ENCODE peak calls at places on chromosome 1, in eight cellular contexts. One of them, this sample, is unnamed.

GRCh38 chr1:169985757-169986156 is 88.7 kb downstream of the KIFAP3 start:
- DNase-seq in HCT116: no peak
- DNase-seq in upper lobe of left lung: no peak
- DNase-seq in transverse colon: no peak
- DNase-seq in HepG2: no peak
- DNase-seq in GM12891: no peak
- DNase-seq in GM23338: no peak
- DNase-seq in spleen: no peak
- DNase-seq in this sample: no peak

GRCh38 chr1:200962631-200963030 is 60.9 kb downstream of the KIF21B start:
- DNase-seq in spleen: peak; percentile 33
- DNase-seq in HCT116: no peak
- DNase-seq in transverse colon: no peak
- DNase-seq in GM12891: no peak
- DNase-seq in HepG2: no peak
- DNase-seq in GM23338: no peak
- DNase-seq in upper lobe of left lung: no peak
- DNase-seq in this sample: peak; percentile 15

GRCh38 chr1:102941364-102941947 is 166.9 kb downstream of the COL11A1 start:
- DNase-seq in GM12891: no peak
- DNase-seq in GM23338: peak; percentile 22
- DNase-seq in HCT116: no peak
- DNase-seq in upper lobe of left lung: no peak
- DNase-seq in HepG2: no peak
- DNase-seq in spleen: no peak
- DNase-seq in transverse colon: no peak
- DNase-seq in this sample: no peak

GRCh38 chr1:27992271-27992670 is 32.5 kb downstream of the XKR8 start:
- DNase-seq in spleen: peak; percentile 87
- DNase-seq in transverse colon: no peak
- DNase-seq in HCT116: no peak
- DNase-seq in GM12891: no peak
- DNase-seq in GM23338: no peak
- DNase-seq in upper lobe of left lung: peak; percentile 56
- DNase-seq in HepG2: no peak
- DNase-seq in this sample: no peak

GRCh38 chr1:180773210-180773865 is 139.4 kb upstream of the KIAA1614 start:
- DNase-seq in GM12891: no peak
- DNase-seq in GM23338: no peak
- DNase-seq in transverse colon: no peak
- DNase-seq in spleen: no peak
- DNase-seq in HCT116: no peak
- DNase-seq in HepG2: no peak
- DNase-seq in upper lobe of left lung: no peak
- DNase-seq in this sample: no peak

GRCh38 chr1:159987186-159987585 is 33.1 kb upstream of the SLAMF9 start:
- DNase-seq in GM12891: no peak
- DNase-seq in GM23338: no peak
- DNase-seq in upper lobe of left lung: no peak
- DNase-seq in transverse colon: no peak
- DNase-seq in spleen: no peak
- DNase-seq in HCT116: no peak
- DNase-seq in HepG2: no peak
- DNase-seq in this sample: no peak

GRCh38 chr1:39688706-39689105 is 2.5 kb downstream of the HPCAL4 start:
- DNase-seq in GM23338: no peak
- DNase-seq in GM12891: no peak
- DNase-seq in HCT116: no peak
- DNase-seq in spleen: no peak
- DNase-seq in upper lobe of left lung: no peak
- DNase-seq in HepG2: no peak
- DNase-seq in transverse colon: no peak
- DNase-seq in this sample: no peak

GRCh38 chr1:76891931-76892330 is 24.7 kb downstream of the ST6GALNAC5 start:
- DNase-seq in upper lobe of left lung: no peak
- DNase-seq in GM23338: no peak
- DNase-seq in GM12891: no peak
- DNase-seq in transverse colon: no peak
- DNase-seq in HepG2: no peak
- DNase-seq in HCT116: no peak
- DNase-seq in spleen: no peak
- DNase-seq in this sample: no peak

GRCh38 chr1:20921285-20921684 is 134.2 kb upstream of the HP1BP3 start:
- DNase-seq in GM23338: no peak
- DNase-seq in spleen: no peak
- DNase-seq in GM12891: no peak
- DNase-seq in transverse colon: no peak
- DNase-seq in HCT116: no peak
- DNase-seq in upper lobe of left lung: no peak
- DNase-seq in HepG2: no peak
- DNase-seq in this sample: no peak

GRCh38 chr1:24987875-24988559 is 57.9 kb upstream of the RUNX3 start:
- DNase-seq in spleen: peak; percentile 55
- DNase-seq in upper lobe of left lung: no peak
- DNase-seq in HCT116: no peak
- DNase-seq in HepG2: no peak
- DNase-seq in GM23338: no peak
- DNase-seq in GM12891: no peak
- DNase-seq in transverse colon: no peak
- DNase-seq in this sample: no peak

GRCh38 chr1:40945491-40945973 is 34.0 kb upstream of the CTPS1 start:
- DNase-seq in HepG2: no peak
- DNase-seq in GM12891: no peak
- DNase-seq in upper lobe of left lung: no peak
- DNase-seq in transverse colon: no peak
- DNase-seq in spleen: no peak
- DNase-seq in HCT116: no peak
- DNase-seq in GM23338: no peak
- DNase-seq in this sample: no peak

GRCh38 chr1:40939320-40940059 is 40.0 kb upstream of the CTPS1 start:
- DNase-seq in spleen: peak; percentile 44
- DNase-seq in HepG2: peak; percentile 95
- DNase-seq in HCT116: no peak
- DNase-seq in transverse colon: peak; percentile 17
- DNase-seq in GM23338: no peak
- DNase-seq in upper lobe of left lung: peak; percentile 33
- DNase-seq in GM12891: no peak
- DNase-seq in this sample: no peak

GRCh38 chr1:40948741-40949528 is 30.6 kb upstream of the CTPS1 start:
- DNase-seq in GM12891: peak; percentile 26
- DNase-seq in HCT116: peak; percentile 70
- DNase-seq in upper lobe of left lung: peak; percentile 56
- DNase-seq in GM23338: peak; percentile 90
- DNase-seq in spleen: no peak
- DNase-seq in transverse colon: peak; percentile 58
- DNase-seq in HepG2: peak; percentile 77
- DNase-seq in this sample: no peak

GRCh38 chr1:40944841-40945430 is 34.6 kb upstream of the CTPS1 start:
- DNase-seq in transverse colon: no peak
- DNase-seq in GM23338: no peak
- DNase-seq in spleen: no peak
- DNase-seq in HCT116: no peak
- DNase-seq in HepG2: peak; percentile 64
- DNase-seq in upper lobe of left lung: no peak
- DNase-seq in GM12891: no peak
- DNase-seq in this sample: no peak

DNA sequence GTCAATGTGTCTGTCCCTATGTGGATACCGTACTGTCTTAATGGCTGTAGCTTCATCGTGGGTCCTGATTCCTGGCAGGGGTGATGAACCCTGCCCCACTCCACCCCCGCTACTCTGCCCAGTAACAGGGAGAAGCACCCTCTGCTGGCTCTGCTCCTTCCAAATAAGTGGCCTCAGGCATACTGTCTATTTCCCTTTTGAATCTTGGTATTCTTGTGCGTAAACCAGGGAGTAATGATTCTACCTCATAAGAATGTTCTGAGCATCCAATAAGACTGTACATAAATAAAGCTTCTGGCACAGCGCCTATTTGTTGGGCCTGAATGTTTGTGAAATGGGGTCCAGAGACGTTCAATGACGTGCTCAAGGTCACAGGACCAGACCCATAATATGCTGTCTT is 35.2 kb upstream of the CTPS1 start:
- DNase-seq in GM12891: no peak
- DNase-seq in HCT116: no peak
- DNase-seq in upper lobe of left lung: no peak
- DNase-seq in spleen: no peak
- DNase-seq in GM23338: peak; percentile 28
- DNase-seq in HepG2: peak; percentile 63
- DNase-seq in transverse colon: peak; percentile 19
- DNase-seq in this sample: no peak
- TF ChIP-seq POLR2AphosphoS5 in GM12891: no peak
- TF ChIP-seq POLR2AphosphoS5 in HCT116: no peak
- TF ChIP-seq POLR2AphosphoS5 in upper lobe of left lung: no peak
- TF ChIP-seq POLR2AphosphoS5 in spleen: no peak
- TF ChIP-seq POLR2AphosphoS5 in GM23338: no peak
- TF ChIP-seq POLR2AphosphoS5 in HepG2: no peak
- TF ChIP-seq POLR2AphosphoS5 in transverse colon: peak; percentile 27
- TF ChIP-seq POLR2AphosphoS5 in this sample: no peak

GRCh38 chr1:94142022-94142421 is 21.1 kb upstream of the ABCA4 start:
- DNase-seq in spleen: no peak
- DNase-seq in GM23338: no peak
- DNase-seq in upper lobe of left lung: no peak
- DNase-seq in GM12891: no peak
- DNase-seq in HCT116: no peak
- DNase-seq in transverse colon: no peak
- DNase-seq in HepG2: no peak
- DNase-seq in this sample: no peak
- TF ChIP-seq POLR2AphosphoS5 in spleen: no peak
- TF ChIP-seq POLR2AphosphoS5 in GM23338: no peak
- TF ChIP-seq POLR2AphosphoS5 in upper lobe of left lung: no peak
- TF ChIP-seq POLR2AphosphoS5 in GM12891: no peak
- TF ChIP-seq POLR2AphosphoS5 in HCT116: no peak
- TF ChIP-seq POLR2AphosphoS5 in transverse colon: no peak
- TF ChIP-seq POLR2AphosphoS5 in HepG2: no peak
- TF ChIP-seq POLR2AphosphoS5 in this sample: no peak

GRCh38 chr1:42173155-42173933 is 8.8 kb upstream of the GUCA2A start:
- DNase-seq in spleen: peak; percentile 92
- DNase-seq in HepG2: peak; percentile 18
- DNase-seq in upper lobe of left lung: peak; percentile 75
- DNase-seq in GM23338: peak; percentile 86
- DNase-seq in HCT116: no peak
- DNase-seq in GM12891: peak; percentile 60
- DNase-seq in transverse colon: peak; percentile 74
- DNase-seq in this sample: no peak

GRCh38 chr1:42170779-42171621 is 6.5 kb upstream of the GUCA2A start:
- DNase-seq in HCT116: no peak
- DNase-seq in GM12891: no peak
- DNase-seq in transverse colon: peak; percentile 8
- DNase-seq in HepG2: no peak
- DNase-seq in upper lobe of left lung: peak; percentile 73
- DNase-seq in spleen: no peak
- DNase-seq in GM23338: no peak
- DNase-seq in this sample: no peak

GRCh38 chr1:42173961-42174715 is 9.6 kb upstream of the GUCA2A start:
- DNase-seq in HCT116: no peak
- DNase-seq in HepG2: no peak
- DNase-seq in GM23338: no peak
- DNase-seq in upper lobe of left lung: no peak
- DNase-seq in GM12891: no peak
- DNase-seq in transverse colon: no peak
- DNase-seq in spleen: no peak
- DNase-seq in this sample: no peak

GRCh38 chr1:42171679-42172266 is 7.2 kb upstream of the GUCA2A start:
- DNase-seq in HepG2: no peak
- DNase-seq in GM12891: no peak
- DNase-seq in HCT116: no peak
- DNase-seq in GM23338: no peak
- DNase-seq in transverse colon: no peak
- DNase-seq in spleen: no peak
- DNase-seq in upper lobe of left lung: no peak
- DNase-seq in this sample: no peak

DNA sequence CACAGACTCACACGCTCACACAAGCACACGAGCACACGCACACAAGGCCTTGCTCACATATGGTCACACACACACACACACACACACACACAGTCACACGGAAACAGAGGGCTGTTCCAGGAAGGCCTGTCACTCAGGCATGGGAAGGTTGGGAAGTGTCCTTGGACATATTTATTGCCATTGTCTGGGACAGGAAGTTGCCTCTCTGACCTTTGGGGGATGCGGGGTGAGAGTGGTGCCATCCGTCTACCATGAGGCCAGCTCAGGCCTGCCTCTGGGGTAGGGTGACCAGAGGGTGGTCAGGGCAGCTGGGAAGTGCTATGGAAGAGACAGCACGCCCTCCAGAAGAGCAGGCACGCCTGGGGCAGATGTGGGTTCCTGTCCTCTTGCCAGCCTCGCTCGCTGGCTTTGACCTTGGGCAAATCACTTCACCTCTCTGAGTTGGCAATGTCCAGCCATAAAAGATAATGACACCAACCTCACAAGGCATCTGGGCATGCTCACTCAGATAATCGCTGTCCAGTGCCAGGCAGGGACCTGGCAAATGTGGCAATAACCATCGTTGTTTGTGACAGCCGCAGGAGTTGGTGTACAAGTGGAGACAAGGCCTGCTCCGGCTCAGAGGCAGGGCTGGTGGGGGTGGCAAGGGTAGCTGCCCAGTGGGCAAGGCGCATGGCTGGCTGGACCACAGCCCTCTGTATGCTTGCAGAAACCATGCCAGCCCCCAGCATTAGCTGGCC is 8.0 kb upstream of the GUCA2A start:
- DNase-seq in transverse colon: peak; percentile 69
- DNase-seq in HepG2: peak; percentile 56
- DNase-seq in upper lobe of left lung: no peak
- DNase-seq in HCT116: no peak
- DNase-seq in GM23338: no peak
- DNase-seq in spleen: peak; percentile 88
- DNase-seq in GM12891: no peak
- DNase-seq in this sample: no peak
- TF ChIP-seq POLR2AphosphoS5 in transverse colon: peak; percentile 42
- TF ChIP-seq POLR2AphosphoS5 in HepG2: no peak
- TF ChIP-seq POLR2AphosphoS5 in upper lobe of left lung: peak; percentile 46
- TF ChIP-seq POLR2AphosphoS5 in HCT116: no peak
- TF ChIP-seq POLR2AphosphoS5 in GM23338: no peak
- TF ChIP-seq POLR2AphosphoS5 in spleen: peak; percentile 84
- TF ChIP-seq POLR2AphosphoS5 in GM12891: no peak
- TF ChIP-seq POLR2AphosphoS5 in this sample: no peak

GRCh38 chr1:155324041-155324716 is 3.5 kb downstream of the RUSC1 start:
- DNase-seq in upper lobe of left lung: peak; percentile 98
- DNase-seq in spleen: peak; percentile 98
- DNase-seq in HepG2: peak; percentile 93
- DNase-seq in GM12891: peak; percentile 94
- DNase-seq in GM23338: peak; percentile 97
- DNase-seq in HCT116: peak; percentile 89
- DNase-seq in transverse colon: peak; percentile 96
- DNase-seq in this sample: peak; percentile 98

GRCh38 chr1:155321577-155322497 is 1.1 kb downstream of the RUSC1 start:
- DNase-seq in HepG2: no peak
- DNase-seq in transverse colon: no peak
- DNase-seq in GM12891: no peak
- DNase-seq in GM23338: peak; percentile 46
- DNase-seq in spleen: no peak
- DNase-seq in HCT116: no peak
- DNase-seq in upper lobe of left lung: no peak
- DNase-seq in this sample: no peak

GRCh38 chr1:155322571-155322952 is 1.9 kb downstream of the RUSC1 start:
- DNase-seq in GM23338: peak; percentile 32
- DNase-seq in HCT116: no peak
- DNase-seq in upper lobe of left lung: peak; percentile 37
- DNase-seq in spleen: peak; percentile 83
- DNase-seq in GM12891: peak; percentile 39
- DNase-seq in transverse colon: no peak
- DNase-seq in HepG2: no peak
- DNase-seq in this sample: no peak

GRCh38 chr1:155323729-155324040 is 3.0 kb downstream of the RUSC1 start:
- DNase-seq in HepG2: peak; percentile 75
- DNase-seq in upper lobe of left lung: peak; percentile 89
- DNase-seq in GM12891: peak; percentile 81
- DNase-seq in transverse colon: peak; percentile 95
- DNase-seq in GM23338: peak; percentile 91
- DNase-seq in spleen: peak; percentile 96
- DNase-seq in HCT116: peak; percentile 80
- DNase-seq in this sample: peak; percentile 93

GRCh38 chr1:155322953-155323728 is 2.4 kb downstream of the RUSC1 start:
- DNase-seq in GM23338: peak; percentile 95
- DNase-seq in GM12891: peak; percentile 92
- DNase-seq in HepG2: peak; percentile 91
- DNase-seq in upper lobe of left lung: peak; percentile 90
- DNase-seq in HCT116: peak; percentile 72
- DNase-seq in transverse colon: peak; percentile 92
- DNase-seq in spleen: peak; percentile 96
- DNase-seq in this sample: peak; percentile 95
- TF ChIP-seq POLR2AphosphoS5 in GM23338: no peak
- TF ChIP-seq POLR2AphosphoS5 in GM12891: no peak
- TF ChIP-seq POLR2AphosphoS5 in HepG2: no peak
- TF ChIP-seq POLR2AphosphoS5 in upper lobe of left lung: peak; percentile 65
- TF ChIP-seq POLR2AphosphoS5 in HCT116: peak; percentile 56
- TF ChIP-seq POLR2AphosphoS5 in transverse colon: peak; percentile 54
- TF ChIP-seq POLR2AphosphoS5 in spleen: peak; percentile 71
- TF ChIP-seq POLR2AphosphoS5 in this sample: no peak

This sample was measured in suprapubic skin.